ENCODE peak calls at places on chromosomes 11 and 22, in four cellular contexts. P is GM12878, I is K562, C is HepG2. V is an unnamed sample.
A peak's percentile ranks its signal among the peaks of the same experiment; 100 is the strongest.

GRCh38 chr22:30876221-30876751 is 92.3 kb downstream of the MORC2 start:
- DNase-seq in P (no peak), I (no peak), C (no peak), V (no peak)

GRCh38 chr22:40258463-40259046 is 80.8 kb downstream of the TNRC6B start:
- DNase-seq in P (no peak), I (no peak), C (no peak), V (no peak)

GRCh38 chr11:27215471-27216267 is 147.3 kb downstream of the CCDC34 start:
- DNase-seq in P (no peak), I (no peak), C (no peak), V (no peak)

GRCh38 chr11:69442807-69443137 is 38.7 kb upstream of the LINC01488 start:
- DNase-seq in P (no peak), I (peak; percentile 66), C (peak; percentile 80), V (no peak)

GRCh38 chr22:23230348-23231068 is 50.2 kb downstream of the BCR start:
- DNase-seq in P (no peak), I (peak; percentile 52), C (no peak), V (no peak)

GRCh38 chr11:67433536-67434394 is 3.7 kb downstream of the PTPRCAP start:
- DNase-seq in P (no peak), I (no peak), C (no peak), V (no peak)

GRCh38 chr11:47668665-47669064 is 26.3 kb upstream of the MTCH2 start:
- DNase-seq in P (no peak), I (no peak), C (peak; percentile 47), V (no peak)

GRCh38 chr22:41248758-41249157 is 8.0 kb upstream of the CHADL start:
- DNase-seq in P (no peak), I (no peak), C (no peak), V (no peak)

GRCh38 chr11:2780850-2781412 is 81.1 kb upstream of the KCNQ1OT1 start:
- DNase-seq in P (no peak), I (no peak), C (no peak), V (no peak)

GRCh38 chr22:49565516-49565855 is 262.2 kb downstream of the BRD1 start:
- DNase-seq in P (no peak), I (no peak), C (no peak), V (no peak)

GRCh38 chr11:86116386-86116726 is 47.5 kb upstream of the PICALM start:
- DNase-seq in P (peak; percentile 77), I (no peak), C (no peak), V (no peak)

GRCh38 chr11:90635886-90636285 is 413.0 kb upstream of the CHORDC1 start:
- DNase-seq in P (no peak), I (no peak), C (peak; percentile 4), V (no peak)

GRCh38 chr22:29520851-29521250 is 32.7 kb downstream of the THOC5 start:
- DNase-seq in P (no peak), I (peak; percentile 27), C (no peak), V (no peak)

GRCh38 chr22:29156507-29156906 is 49.2 kb upstream of the EMID1 start:
- DNase-seq in P (no peak), I (peak; percentile 24), C (peak; percentile 20), V (no peak)

GRCh38 chr11:71447791-71448256 is 369 bp downstream of the DHCR7 start:
- DNase-seq in P (no peak), I (peak; percentile 48), C (no peak), V (peak; percentile 32)

GRCh38 chr11:133520707-133521106 is 11.6 kb downstream of the OPCML start:
- DNase-seq in P (no peak), I (no peak), C (peak; percentile 41), V (no peak)

GRCh38 chr22:20249797-20250354 is 18.2 kb downstream of the RTN4R start:
- DNase-seq in P (no peak), I (no peak), C (no peak), V (no peak)

GRCh38 chr22:25900880-25901279 is 158.9 kb downstream of the MYO18B start:
- DNase-seq in P (no peak), I (peak; percentile 42), C (no peak), V (no peak)

GRCh38 chr11:67483901-67484665 is 1.3 kb downstream of the AIP start:
- DNase-seq in P (no peak), I (peak; percentile 52), C (no peak), V (no peak)

GRCh38 chr22:23177197-23177596 is 3.1 kb upstream of the BCR start:
- DNase-seq in P (no peak), I (peak; percentile 90), C (no peak), V (no peak)

DNA sequence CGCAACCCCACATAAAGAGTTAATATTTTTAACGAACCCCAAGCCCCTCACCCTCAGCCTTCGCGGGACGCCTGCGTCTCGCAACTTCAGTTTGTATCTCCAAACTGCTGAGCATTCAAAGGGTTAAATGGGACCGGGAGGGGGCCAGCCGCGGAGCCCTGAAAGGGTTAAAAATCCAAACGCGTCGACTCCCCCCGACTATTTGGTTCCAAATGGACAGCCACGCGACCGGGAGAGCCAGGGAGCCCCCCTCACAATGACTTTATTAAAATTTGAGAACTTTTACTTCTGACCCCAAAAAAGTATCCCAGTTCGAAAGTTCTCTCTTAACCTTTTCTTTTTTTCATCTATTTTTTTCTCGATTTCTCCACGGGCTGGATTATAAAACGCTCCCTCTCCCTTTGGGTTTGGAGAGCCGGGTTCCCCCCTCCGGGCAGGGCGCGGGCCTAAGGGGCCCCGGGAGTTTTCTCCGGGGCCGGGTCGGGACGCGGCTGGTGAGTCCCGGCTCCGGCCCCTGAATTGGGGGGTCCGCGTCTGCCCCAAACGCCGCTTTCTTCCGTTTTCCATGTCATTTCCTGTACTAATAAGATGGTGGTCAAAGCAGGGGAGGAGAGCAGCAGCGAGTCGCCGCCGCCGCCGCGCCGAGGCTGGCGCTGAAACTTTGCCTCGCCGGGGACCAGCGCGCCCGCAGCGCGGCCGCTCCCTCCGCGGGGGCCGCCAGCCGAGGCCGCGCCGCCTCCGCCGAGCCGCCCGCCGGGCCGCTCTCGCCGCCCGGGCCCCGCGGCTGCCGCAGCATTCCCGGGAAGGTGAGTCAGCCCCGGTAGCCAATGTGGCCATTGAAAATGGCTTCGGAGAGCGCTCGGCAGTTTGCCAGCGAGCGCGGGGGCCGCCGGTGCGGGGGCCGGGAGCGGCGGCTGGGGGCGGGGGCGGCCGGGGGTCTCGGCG is at the start of gene PRDM11:
- DNase-seq in P (no peak), I (peak; percentile 74), C (no peak), V (peak; percentile 60)
- TF ChIP-seq TARDBP in P (no peak), I (no peak), C (no peak), V (no peak)

GRCh38 chr22:35606916-35607315 is 10.2 kb downstream of the MB start:
- DNase-seq in P (no peak), I (no peak), C (no peak), V (no peak)

GRCh38 chr22:35605787-35606492 is 11.2 kb downstream of the MB start:
- DNase-seq in P (no peak), I (no peak), C (no peak), V (no peak)

GRCh38 chr22:35608088-35608487 is 9.0 kb downstream of the MB start:
- DNase-seq in P (no peak), I (no peak), C (no peak), V (no peak)

GRCh38 chr22:35601743-35602633 is 15.1 kb downstream of the MB start:
- DNase-seq in P (no peak), I (no peak), C (no peak), V (no peak)

GRCh38 chr22:35604671-35605457 is 12.3 kb downstream of the MB start:
- DNase-seq in P (no peak), I (peak; percentile 14), C (no peak), V (no peak)
- TF ChIP-seq TARDBP in P (no peak), I (no peak), C (no peak), V (no peak)

GRCh38 chr11:77206264-77207018 is 78.4 kb downstream of the MYO7A start:
- DNase-seq in P (no peak), I (no peak), C (no peak), V (no peak)
- TF ChIP-seq TARDBP in P (no peak), I (no peak), C (no peak), V (no peak)

DNA sequence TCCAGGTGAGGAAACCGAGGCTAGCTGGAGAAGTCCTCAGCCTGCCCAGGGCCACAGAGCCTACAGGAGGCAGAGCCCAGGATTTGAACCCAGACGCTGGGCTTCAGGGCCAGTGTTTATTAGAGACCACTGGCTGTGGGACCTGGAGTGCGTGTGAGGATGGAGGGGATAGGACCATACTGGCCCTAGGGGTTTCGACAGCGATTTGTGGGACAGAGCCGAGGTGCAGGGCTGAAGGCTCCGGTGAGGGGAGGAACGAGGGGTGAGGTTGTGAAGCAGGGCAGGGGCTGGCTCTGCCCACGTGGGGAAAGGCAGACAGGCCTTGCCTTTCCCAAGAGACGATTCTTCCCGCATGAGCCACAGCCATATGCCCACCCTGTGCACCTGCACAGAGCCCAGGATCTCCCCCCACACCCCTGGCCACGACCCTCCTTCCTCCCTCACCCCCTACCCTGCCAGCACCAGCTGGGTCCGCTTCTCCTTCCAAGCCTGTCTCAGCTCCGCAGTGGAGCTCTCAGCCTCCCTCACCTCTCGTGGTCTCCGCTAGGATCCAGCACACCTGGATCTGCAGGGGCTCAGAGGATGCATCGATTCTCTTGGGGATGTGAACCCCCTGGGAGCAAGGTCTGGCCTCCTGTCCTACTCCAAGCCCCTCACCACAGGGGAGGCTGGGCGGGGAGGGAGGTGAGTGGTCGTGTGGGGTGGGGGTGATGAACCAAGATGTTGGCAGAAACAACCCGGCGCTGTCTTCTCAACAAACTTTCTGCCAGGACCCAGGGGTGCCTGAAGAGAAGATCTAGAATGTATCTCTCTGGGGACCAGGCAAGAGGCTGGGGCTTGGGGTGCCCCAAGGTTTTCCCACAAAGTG is 58.4 kb downstream of the RTL6 start:
- DNase-seq in P (no peak), I (no peak), C (no peak), V (no peak)
- TF ChIP-seq TARDBP in P (no peak), I (no peak), C (no peak), V (no peak)

GRCh38 chr11:7538466-7539454 is 25.0 kb downstream of the PPFIBP2 start:
- DNase-seq in P (no peak), I (no peak), C (no peak), V (no peak)
- TF ChIP-seq TARDBP in P (no peak), I (no peak), C (no peak), V (no peak)

GRCh38 chr11:109106201-109106906 is 315.6 kb upstream of the C11orf87 start:
- DNase-seq in P (no peak), I (no peak), C (no peak), V (no peak)
- TF ChIP-seq TARDBP in P (no peak), I (no peak), C (no peak), V (no peak)

GRCh38 chr11:9109858-9110731 is 18.7 kb upstream of the SCUBE2 start:
- DNase-seq in P (no peak), I (no peak), C (no peak), V (no peak)

GRCh38 chr11:9112075-9112474 is 20.7 kb upstream of the SCUBE2 start:
- DNase-seq in P (no peak), I (no peak), C (no peak), V (no peak)
- TF ChIP-seq TARDBP in P (no peak), I (no peak), C (no peak), V (no peak)

DNA sequence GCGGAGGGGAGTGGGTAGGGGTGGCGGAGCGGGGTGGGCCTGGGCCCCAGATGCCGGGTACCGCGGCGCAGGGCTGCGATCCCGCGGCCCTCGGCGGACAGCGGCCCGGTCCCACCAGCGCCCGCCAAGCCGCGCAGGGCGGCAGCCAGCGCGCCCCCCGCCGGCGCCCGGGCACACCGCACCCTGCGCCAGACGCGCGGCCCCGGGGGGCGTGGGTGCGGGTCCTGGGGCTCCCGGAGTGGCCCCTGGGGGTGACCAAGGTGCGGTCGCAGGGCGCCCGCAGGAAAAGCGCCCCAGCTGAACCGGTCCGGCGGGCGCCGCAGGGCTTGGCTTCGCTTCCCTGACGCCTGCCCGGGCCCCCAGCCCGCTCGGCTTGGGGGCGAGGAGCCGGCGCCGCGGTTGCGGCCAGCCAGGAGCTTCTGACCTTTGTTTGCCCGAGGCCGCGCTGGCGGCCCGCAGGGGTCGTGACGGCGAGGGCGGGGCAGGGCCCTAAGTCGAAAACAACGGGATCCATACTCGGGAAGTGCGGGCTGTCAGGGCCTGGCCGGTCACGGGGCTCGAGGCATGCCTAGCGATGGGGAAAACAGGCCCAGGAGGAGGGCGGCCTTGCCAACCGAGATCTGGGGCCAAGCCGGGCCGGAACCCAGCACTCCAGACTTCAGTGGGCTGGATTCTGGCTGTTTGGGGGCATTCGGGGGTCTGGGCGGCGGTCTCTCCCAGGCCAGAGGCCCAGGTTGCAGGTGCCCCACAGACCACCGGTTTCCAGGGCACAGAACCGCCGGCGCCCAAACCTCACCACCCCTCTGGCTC is 581 bp upstream of the AP5B1 start:
- DNase-seq in P (no peak), I (peak; percentile 74), C (peak; percentile 35), V (peak; percentile 81)
- TF ChIP-seq TARDBP in P (no peak), I (no peak), C (no peak), V (no peak)